ENCODE peak calls at places on chromosomes 4 and X, in five cellular contexts. One of them, this sample, is unnamed.
A peak's percentile ranks its signal among the peaks of the same experiment; 100 is the strongest.

GRCh38 chrX:96685205-96686099 is 810 bp downstream of the DIAPH2 start:
- DNase-seq in PC-9: peak; percentile 21
- DNase-seq in neural progenitor cell: peak; percentile 30
- DNase-seq in GM23248: peak; percentile 72
- DNase-seq in GM23338: peak; percentile 22
- DNase-seq in this sample: peak; percentile 55

GRCh38 chrX:31038585-31039326 is 33.1 kb downstream of the FTHL17 start:
- DNase-seq in PC-9: peak; percentile 4
- DNase-seq in neural progenitor cell: peak; percentile 49
- DNase-seq in GM23248: peak; percentile 45
- DNase-seq in GM23338: peak; percentile 58
- DNase-seq in this sample: peak; percentile 46

GRCh38 chrX:79415056-79415455 is 47.9 kb upstream of the ITM2A start:
- DNase-seq in PC-9: no peak
- DNase-seq in neural progenitor cell: no peak
- DNase-seq in GM23248: no peak
- DNase-seq in GM23338: no peak
- DNase-seq in this sample: no peak

GRCh38 chr4:53015681-53016080 is 153.6 kb downstream of the RASL11B start:
- DNase-seq in PC-9: no peak
- DNase-seq in neural progenitor cell: peak; percentile 66
- DNase-seq in GM23248: peak; percentile 70
- DNase-seq in GM23338: peak; percentile 74
- DNase-seq in this sample: peak; percentile 53

GRCh38 chr4:10095296-10095991 is 21.2 kb downstream of the WDR1 start:
- DNase-seq in PC-9: peak; percentile 34
- DNase-seq in neural progenitor cell: no peak
- DNase-seq in GM23248: peak; percentile 37
- DNase-seq in GM23338: no peak
- DNase-seq in this sample: peak; percentile 29

GRCh38 chr4:165635261-165635838 is 237.7 kb upstream of the TLL1 start:
- DNase-seq in PC-9: no peak
- DNase-seq in neural progenitor cell: peak; percentile 8
- DNase-seq in GM23248: no peak
- DNase-seq in GM23338: no peak
- DNase-seq in this sample: no peak

GRCh38 chr4:10917475-10918103 is 233.0 kb upstream of the CLNK start:
- DNase-seq in PC-9: no peak
- DNase-seq in neural progenitor cell: no peak
- DNase-seq in GM23248: no peak
- DNase-seq in GM23338: no peak
- DNase-seq in this sample: no peak

GRCh38 chr4:18524667-18525066 is 503.1 kb upstream of the LCORL start:
- DNase-seq in PC-9: no peak
- DNase-seq in neural progenitor cell: no peak
- DNase-seq in GM23248: no peak
- DNase-seq in GM23338: no peak
- DNase-seq in this sample: no peak

GRCh38 chr4:2095236-2096072 is 36.3 kb downstream of the NAT8L start:
- DNase-seq in PC-9: no peak
- DNase-seq in neural progenitor cell: no peak
- DNase-seq in GM23248: no peak
- DNase-seq in GM23338: no peak
- DNase-seq in this sample: no peak

GRCh38 chrX:54928876-54929275 is 8.3 kb downstream of the TRO start:
- DNase-seq in PC-9: no peak
- DNase-seq in neural progenitor cell: no peak
- DNase-seq in GM23248: no peak
- DNase-seq in GM23338: no peak
- DNase-seq in this sample: no peak

GRCh38 chr4:128571747-128572146 is 237.8 kb upstream of the JADE1 start:
- DNase-seq in PC-9: peak; percentile 50
- DNase-seq in neural progenitor cell: no peak
- DNase-seq in GM23248: peak; percentile 93
- DNase-seq in GM23338: no peak
- DNase-seq in this sample: peak; percentile 78

GRCh38 chr4:155542415-155542814 is 124.2 kb upstream of the GUCY1A1 start:
- DNase-seq in PC-9: no peak
- DNase-seq in neural progenitor cell: no peak
- DNase-seq in GM23248: no peak
- DNase-seq in GM23338: no peak
- DNase-seq in this sample: no peak

GRCh38 chrX:135520022-135520552 is 373 bp upstream of the INTS6L start:
- DNase-seq in PC-9: no peak
- DNase-seq in neural progenitor cell: peak; percentile 16
- DNase-seq in GM23248: peak; percentile 54
- DNase-seq in GM23338: peak; percentile 39
- DNase-seq in this sample: no peak

GRCh38 chr4:1058198-1058996 is 47.0 kb downstream of the FGFRL1 start:
- DNase-seq in PC-9: no peak
- DNase-seq in neural progenitor cell: no peak
- DNase-seq in GM23248: no peak
- DNase-seq in GM23338: no peak
- DNase-seq in this sample: peak; percentile 42

GRCh38 chrX:103240155-103240554 is 14.8 kb downstream of the TCEAL8 start:
- DNase-seq in PC-9: no peak
- DNase-seq in neural progenitor cell: no peak
- DNase-seq in GM23248: no peak
- DNase-seq in GM23338: no peak
- DNase-seq in this sample: no peak

GRCh38 chr4:152079543-152080293 is 318.9 kb upstream of the GATB start:
- DNase-seq in PC-9: no peak
- DNase-seq in neural progenitor cell: no peak
- DNase-seq in GM23248: no peak
- DNase-seq in GM23338: no peak
- DNase-seq in this sample: no peak

GRCh38 chrX:70998402-70999027 is 67.6 kb upstream of the SLC7A3 start:
- DNase-seq in PC-9: peak; percentile 3
- DNase-seq in neural progenitor cell: peak; percentile 69
- DNase-seq in GM23248: peak; percentile 30
- DNase-seq in GM23338: peak; percentile 65
- DNase-seq in this sample: peak; percentile 42

GRCh38 chr4:76434901-76435688 is at the start of gene SHROOM3:
- DNase-seq in PC-9: no peak
- DNase-seq in neural progenitor cell: peak; percentile 61
- DNase-seq in GM23248: peak; percentile 54
- DNase-seq in GM23338: peak; percentile 72
- DNase-seq in this sample: peak; percentile 35

GRCh38 chr4:99708551-99708950 is 50.9 kb upstream of the C4orf54 start:
- DNase-seq in PC-9: no peak
- DNase-seq in neural progenitor cell: no peak
- DNase-seq in GM23248: no peak
- DNase-seq in GM23338: no peak
- DNase-seq in this sample: no peak

GRCh38 chrX:41293269-41293668 is 40.7 kb upstream of the DDX3X start:
- DNase-seq in PC-9: no peak
- DNase-seq in neural progenitor cell: peak; percentile 32
- DNase-seq in GM23248: no peak
- DNase-seq in GM23338: peak; percentile 58
- DNase-seq in this sample: peak; percentile 37

DNA sequence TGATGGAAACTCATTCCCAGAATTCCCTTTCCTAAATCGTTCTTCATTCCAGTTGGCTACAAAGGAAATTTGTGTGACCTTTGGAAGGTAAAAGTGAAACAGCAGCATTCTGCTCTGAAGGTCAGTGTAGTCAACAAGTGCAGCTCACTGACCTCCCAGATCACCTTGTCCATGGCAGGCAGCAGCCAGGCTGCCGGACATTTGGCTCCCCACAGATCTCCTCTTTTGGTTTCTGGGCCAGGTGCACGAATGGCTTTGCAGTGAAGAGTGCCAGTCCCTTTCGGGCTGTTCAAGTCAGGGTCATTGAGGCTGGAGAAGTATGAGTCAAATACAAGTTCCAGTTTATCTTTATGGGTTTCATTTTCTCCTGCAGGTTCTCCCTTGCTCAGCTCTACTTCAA is 14.3 kb downstream of the GPRIN3 start:
- DNase-seq in PC-9: no peak
- DNase-seq in neural progenitor cell: no peak
- DNase-seq in GM23248: no peak
- DNase-seq in GM23338: no peak
- DNase-seq in this sample: no peak
- H3F3A ChIP-seq in PC-9: no peaks in the 10 kb centered on the region
- H3F3A ChIP-seq in neural progenitor cell: no peaks in the 10 kb centered on the region
- H3F3A ChIP-seq in GM23248: no peaks in the 10 kb centered on the region
- H3F3A ChIP-seq in GM23338: no peaks in the 10 kb centered on the region
- H3F3A ChIP-seq in this sample: no peaks in the 10 kb centered on the region

GRCh38 chr4:4226606-4227438 is at the start of gene OTOP1:
- DNase-seq in PC-9: no peak
- DNase-seq in neural progenitor cell: no peak
- DNase-seq in GM23248: no peak
- DNase-seq in GM23338: no peak
- DNase-seq in this sample: no peak

GRCh38 chr4:4227510-4228355 is 1.0 kb upstream of the OTOP1 start:
- DNase-seq in PC-9: no peak
- DNase-seq in neural progenitor cell: no peak
- DNase-seq in GM23248: no peak
- DNase-seq in GM23338: peak; percentile 35
- DNase-seq in this sample: no peak

GRCh38 chr4:4228356-4228668 is 1.6 kb upstream of the OTOP1 start:
- DNase-seq in PC-9: no peak
- DNase-seq in neural progenitor cell: no peak
- DNase-seq in GM23248: no peak
- DNase-seq in GM23338: no peak
- DNase-seq in this sample: no peak

DNA sequence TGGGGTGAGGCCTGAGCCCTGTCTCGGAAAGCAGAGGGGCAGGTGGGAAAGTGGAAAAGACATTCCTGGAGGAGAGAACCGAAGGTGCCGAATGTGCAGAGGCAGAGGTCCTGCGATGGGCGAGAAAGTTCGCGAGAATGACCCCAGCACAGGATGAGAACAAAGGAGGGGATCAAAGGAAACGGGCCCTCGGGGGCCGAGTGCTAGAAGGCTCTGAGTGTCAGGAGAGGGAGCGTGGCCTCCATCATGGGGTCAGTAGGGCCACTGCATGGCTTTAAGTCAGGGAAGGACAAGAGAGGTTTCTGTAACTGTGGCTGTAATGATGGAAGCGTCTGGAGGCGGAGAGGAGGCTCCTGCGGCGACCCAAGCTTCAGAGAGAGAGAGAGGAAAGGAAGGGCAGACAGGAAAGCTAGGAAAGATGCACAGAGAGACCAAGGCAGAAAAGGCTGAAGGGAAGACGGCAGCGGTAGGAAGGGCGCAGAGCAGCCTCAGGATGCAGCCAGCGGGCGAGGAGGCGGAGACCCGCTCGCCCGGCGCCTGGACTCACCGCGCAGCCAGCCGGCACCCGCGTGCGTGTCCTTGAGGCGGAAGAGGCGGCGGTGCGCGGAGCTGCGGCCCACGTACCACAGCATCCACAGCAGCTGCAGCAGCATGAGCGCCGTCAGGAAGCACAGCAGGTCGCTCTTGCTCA is 669 bp downstream of the OTOP1 start:
- DNase-seq in PC-9: no peak
- DNase-seq in neural progenitor cell: peak; percentile 26
- DNase-seq in GM23248: peak; percentile 38
- DNase-seq in GM23338: peak; percentile 39
- DNase-seq in this sample: no peak
- TF ChIP-seq EZH2 in PC-9: no peak
- TF ChIP-seq EZH2 in neural progenitor cell: no peak
- TF ChIP-seq EZH2 in GM23248: no peak
- TF ChIP-seq EZH2 in GM23338: peak; percentile 21
- TF ChIP-seq EZH2 in this sample: no peak

GRCh38 chr4:39047691-39048090 is 14.3 kb upstream of the KLHL5 start:
- DNase-seq in PC-9: no peak
- DNase-seq in neural progenitor cell: no peak
- DNase-seq in GM23248: peak; percentile 11
- DNase-seq in GM23338: no peak
- DNase-seq in this sample: peak; percentile 26
- H3K4me1 ChIP-seq in PC-9: peaks cover 31% of the 10 kb centered on the region
- H3K4me1 ChIP-seq in neural progenitor cell: peaks cover 29% of the 10 kb centered on the region
- H3K4me1 ChIP-seq in GM23248: peaks cover 22% of the 10 kb centered on the region
- H3K4me1 ChIP-seq in GM23338: peaks cover 31% of the 10 kb centered on the region
- H3K4me1 ChIP-seq in this sample: peaks cover 34% of the 10 kb centered on the region

GRCh38 chr4:156576946-156577345 is 394.7 kb downstream of the PDGFC start:
- DNase-seq in PC-9: no peak
- DNase-seq in neural progenitor cell: no peak
- DNase-seq in GM23248: no peak
- DNase-seq in GM23338: no peak
- DNase-seq in this sample: no peak
- H3F3A ChIP-seq in PC-9: no peaks in the 10 kb centered on the region
- H3F3A ChIP-seq in neural progenitor cell: no peaks in the 10 kb centered on the region
- H3F3A ChIP-seq in GM23248: peaks cover 5% of the 10 kb centered on the region
- H3F3A ChIP-seq in GM23338: no peaks in the 10 kb centered on the region
- H3F3A ChIP-seq in this sample: no peaks in the 10 kb centered on the region

GRCh38 chr4:4856071-4857000 is 3.1 kb upstream of the MSX1 start:
- DNase-seq in PC-9: no peak
- DNase-seq in neural progenitor cell: peak; percentile 75
- DNase-seq in GM23248: peak; percentile 55
- DNase-seq in GM23338: peak; percentile 69
- DNase-seq in this sample: peak; percentile 34
- TF ChIP-seq EZH2 in PC-9: no peak
- TF ChIP-seq EZH2 in neural progenitor cell: peak; percentile 97
- TF ChIP-seq EZH2 in GM23248: no peak
- TF ChIP-seq EZH2 in GM23338: peak; percentile 99
- TF ChIP-seq EZH2 in this sample: no peak

GRCh38 chr4:138238521-138239292 is 3.4 kb downstream of the SLC7A11 start:
- DNase-seq in PC-9: no peak
- DNase-seq in neural progenitor cell: no peak
- DNase-seq in GM23248: no peak
- DNase-seq in GM23338: no peak
- DNase-seq in this sample: no peak
- H3K4me1 ChIP-seq in PC-9: peaks cover 53% of the 10 kb centered on the region
- H3K4me1 ChIP-seq in neural progenitor cell: peaks cover 23% of the 10 kb centered on the region
- H3K4me1 ChIP-seq in GM23248: peaks cover 46% of the 10 kb centered on the region
- H3K4me1 ChIP-seq in GM23338: peaks cover 28% of the 10 kb centered on the region
- H3K4me1 ChIP-seq in this sample: peaks cover 48% of the 10 kb centered on the region

GRCh38 chr4:123430031-123430430 is 33.4 kb downstream of the SPRY1 start:
- DNase-seq in PC-9: no peak
- DNase-seq in neural progenitor cell: no peak
- DNase-seq in GM23248: no peak
- DNase-seq in GM23338: no peak
- DNase-seq in this sample: no peak
- H3F3A ChIP-seq in PC-9: no peaks in the 10 kb centered on the region
- H3F3A ChIP-seq in neural progenitor cell: no peaks in the 10 kb centered on the region
- H3F3A ChIP-seq in GM23248: no peaks in the 10 kb centered on the region
- H3F3A ChIP-seq in GM23338: no peaks in the 10 kb centered on the region
- H3F3A ChIP-seq in this sample: no peaks in the 10 kb centered on the region